ENCODE peak calls at places on chromosomes 6 and 20, in five cellular contexts. T, W, H, N and U are unnamed samples.

GRCh38 chr20:13877789-13878188 is 93.0 kb downstream of the NDUFAF5 start:
- DNase-seq in T (no peak), W (no peak), H (no peak), N (no peak), U (no peak)

GRCh38 chr20:37317316-37317715 is 27.9 kb downstream of the MANBAL start:
- DNase-seq in T (no peak), W (no peak), H (no peak), N (no peak), U (no peak)

GRCh38 chr6:140846518-140847277 is 1286.0 kb upstream of the GJE1 start:
- DNase-seq in T (no peak), W (peak; percentile 78), H (no peak), N (no peak), U (no peak)

GRCh38 chr6:81491486-81492101 is 260.9 kb downstream of the TENT5A start:
- DNase-seq in T (no peak), W (no peak), H (no peak), N (no peak), U (no peak)

GRCh38 chr6:53426544-53427270 is 78.0 kb upstream of the ELOVL5 start:
- DNase-seq in T (no peak), W (peak; percentile 18), H (no peak), N (no peak), U (no peak)

GRCh38 chr6:33202799-33203198 is 1.7 kb upstream of the HSD17B8 start:
- DNase-seq in T (no peak), W (no peak), H (no peak), N (no peak), U (no peak)

GRCh38 chr6:152371775-152372174 is 265.4 kb downstream of the SYNE1 start:
- DNase-seq in T (no peak), W (no peak), H (no peak), N (no peak), U (no peak)

GRCh38 chr6:34445313-34445860 is 19.5 kb upstream of the RPS10 start:
- DNase-seq in T (no peak), W (peak; percentile 80), H (no peak), N (no peak), U (no peak)

GRCh38 chr6:86192123-86192522 is 549.4 kb upstream of the SYNCRIP start:
- DNase-seq in T (no peak), W (peak; percentile 42), H (no peak), N (no peak), U (peak; percentile 13)

GRCh38 chr6:56017198-56017597 is 141.8 kb upstream of the BMP5 start:
- DNase-seq in T (no peak), W (no peak), H (no peak), N (no peak), U (no peak)

GRCh38 chr6:158290659-158291058 is 21.6 kb upstream of the TULP4 start:
- DNase-seq in T (peak; percentile 61), W (no peak), H (no peak), N (no peak), U (no peak)

GRCh38 chr20:46582648-46583047 is 32.2 kb upstream of the OCSTAMP start:
- DNase-seq in T (no peak), W (no peak), H (no peak), N (no peak), U (no peak)

GRCh38 chr6:4565301-4566250 is 210.6 kb upstream of the CDYL start:
- DNase-seq in T (no peak), W (no peak), H (no peak), N (no peak), U (no peak)

DNA sequence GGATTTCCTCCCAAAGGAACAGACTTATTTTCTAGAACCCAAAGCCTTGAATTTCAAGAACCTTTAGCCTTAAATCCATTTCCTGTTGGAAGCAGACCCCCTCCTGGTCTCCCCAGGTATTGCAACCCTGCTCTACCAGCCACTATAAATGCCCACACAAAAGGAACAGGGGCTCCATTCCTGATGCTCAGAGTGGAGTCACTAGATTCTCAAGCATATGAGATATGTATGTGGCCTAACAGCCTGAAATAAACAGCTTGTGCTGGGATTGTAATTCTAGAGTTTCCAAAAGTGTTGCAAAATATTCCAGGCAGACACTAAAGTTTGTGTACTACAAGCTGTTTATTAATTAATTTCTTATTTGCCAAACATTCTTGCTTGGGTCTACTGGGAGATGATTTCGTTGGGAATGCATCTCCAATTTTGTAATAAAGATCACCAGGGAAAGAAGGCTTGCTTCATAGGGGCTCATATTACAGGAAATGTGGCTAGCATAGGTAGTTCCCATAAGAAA is 44.8 kb downstream of the RIPOR3 start:
- DNase-seq in T (no peak), W (peak; percentile 39), H (no peak), N (no peak), U (no peak)
- H3K27ac ChIP-seq in T (no peak overlapping the region), W (peak overlapping the region; percentile 75), H (no peak overlapping the region), N (peak overlapping the region; percentile 66), U (no peak overlapping the region)

GRCh38 chr6:37051138-37052026 is 45.9 kb downstream of the FGD2 start:
- DNase-seq in T (peak; percentile 91), W (peak; percentile 86), H (no peak), N (peak; percentile 87), U (peak; percentile 87)

GRCh38 chr6:37054171-37054570 is 48.7 kb downstream of the FGD2 start:
- DNase-seq in T (no peak), W (no peak), H (no peak), N (no peak), U (no peak)

GRCh38 chr6:37052027-37052628 is 46.7 kb downstream of the FGD2 start:
- DNase-seq in T (no peak), W (no peak), H (no peak), N (no peak), U (no peak)

GRCh38 chr6:37054580-37054979 is 49.1 kb downstream of the FGD2 start:
- DNase-seq in T (no peak), W (no peak), H (no peak), N (no peak), U (no peak)

GRCh38 chr6:37053683-37054082 is 48.2 kb downstream of the FGD2 start:
- DNase-seq in T (no peak), W (no peak), H (no peak), N (no peak), U (no peak)
- H3K4me1 ChIP-seq in T (peaks cover 36% of the 10 kb centered on the region), W (peaks cover 45% of the 10 kb centered on the region), H (peaks cover 48% of the 10 kb centered on the region), N (peaks cover 17% of the 10 kb centered on the region), U (peaks cover 11% of the 10 kb centered on the region)

GRCh38 chr6:6593876-6594275 is 5.4 kb downstream of the LY86 start:
- DNase-seq in T (no peak), W (no peak), H (no peak), N (no peak), U (no peak)
- H3K27ac ChIP-seq in T (no peak overlapping the region), W (no peak overlapping the region), H (no peak overlapping the region), N (no peak overlapping the region), U (no peak overlapping the region)

GRCh38 chr20:4065405-4065841 is 50.1 kb upstream of the RNF24 start:
- DNase-seq in T (no peak), W (peak; percentile 49), H (no peak), N (no peak), U (no peak)
- H3K4me1 ChIP-seq in T (no peaks in the 10 kb centered on the region), W (peaks cover 56% of the 10 kb centered on the region), H (peaks cover 35% of the 10 kb centered on the region), N (peaks cover 28% of the 10 kb centered on the region), U (peaks cover 4% of the 10 kb centered on the region)